ENCODE peak calls at places on chromosomes 13 and 19, in ten cellular contexts. One of them, this sample, is unnamed.

GRCh38 chr19:10603084-10603872 is 16.2 kb upstream of the AP1M2 start:
- DNase-seq in iris pigment epithelial cell: no peak
- DNase-seq in stromal cell of bone marrow: no peak
- DNase-seq in LoVo: no peak
- DNase-seq in EH: peak
- DNase-seq in T-helper 2 cell: peak
- DNase-seq in stimulated activated CD8-positive, alpha-beta memory T cell treated with anti-CD3 and anti-CD28 coated beads, Interleukin-7, amount 100 ng/mL, for 24 hours: peak
- DNase-seq in NCI-H774: no peak
- DNase-seq in fibroblast of the aortic adventitia: no peak
- DNase-seq in activated CD4-positive, alpha-beta T cell treated with anti-CD3 and anti-CD28 coated beads for 1 hour: peak
- DNase-seq in this sample: peak

GRCh38 chr13:51977606-51978005 is 33.6 kb downstream of the ATP7B start:
- DNase-seq in iris pigment epithelial cell: no peak
- DNase-seq in stromal cell of bone marrow: no peak
- DNase-seq in LoVo: no peak
- DNase-seq in EH: no peak
- DNase-seq in T-helper 2 cell: no peak
- DNase-seq in stimulated activated CD8-positive, alpha-beta memory T cell treated with anti-CD3 and anti-CD28 coated beads, Interleukin-7, amount 100 ng/mL, for 24 hours: no peak
- DNase-seq in NCI-H774: no peak
- DNase-seq in fibroblast of the aortic adventitia: no peak
- DNase-seq in activated CD4-positive, alpha-beta T cell treated with anti-CD3 and anti-CD28 coated beads for 1 hour: no peak
- DNase-seq in this sample: no peak

GRCh38 chr19:43776285-43776684 is 4.5 kb downstream of the KCNN4 start:
- DNase-seq in iris pigment epithelial cell: no peak
- DNase-seq in stromal cell of bone marrow: no peak
- DNase-seq in LoVo: no peak
- DNase-seq in EH: no peak
- DNase-seq in T-helper 2 cell: no peak
- DNase-seq in stimulated activated CD8-positive, alpha-beta memory T cell treated with anti-CD3 and anti-CD28 coated beads, Interleukin-7, amount 100 ng/mL, for 24 hours: no peak
- DNase-seq in NCI-H774: no peak
- DNase-seq in fibroblast of the aortic adventitia: no peak
- DNase-seq in activated CD4-positive, alpha-beta T cell treated with anti-CD3 and anti-CD28 coated beads for 1 hour: no peak
- DNase-seq in this sample: no peak

GRCh38 chr19:39846678-39847486 is 703 bp upstream of the FBL start:
- DNase-seq in iris pigment epithelial cell: no peak
- DNase-seq in stromal cell of bone marrow: no peak
- DNase-seq in LoVo: no peak
- DNase-seq in EH: peak
- DNase-seq in T-helper 2 cell: no peak
- DNase-seq in stimulated activated CD8-positive, alpha-beta memory T cell treated with anti-CD3 and anti-CD28 coated beads, Interleukin-7, amount 100 ng/mL, for 24 hours: no peak
- DNase-seq in NCI-H774: no peak
- DNase-seq in fibroblast of the aortic adventitia: peak
- DNase-seq in activated CD4-positive, alpha-beta T cell treated with anti-CD3 and anti-CD28 coated beads for 1 hour: no peak
- DNase-seq in this sample: no peak

GRCh38 chr13:39971526-39971925 is 316.1 kb downstream of the COG6 start:
- DNase-seq in iris pigment epithelial cell: no peak
- DNase-seq in stromal cell of bone marrow: no peak
- DNase-seq in LoVo: no peak
- DNase-seq in EH: no peak
- DNase-seq in T-helper 2 cell: no peak
- DNase-seq in stimulated activated CD8-positive, alpha-beta memory T cell treated with anti-CD3 and anti-CD28 coated beads, Interleukin-7, amount 100 ng/mL, for 24 hours: no peak
- DNase-seq in NCI-H774: no peak
- DNase-seq in fibroblast of the aortic adventitia: no peak
- DNase-seq in activated CD4-positive, alpha-beta T cell treated with anti-CD3 and anti-CD28 coated beads for 1 hour: no peak
- DNase-seq in this sample: no peak

GRCh38 chr19:1055886-1056620 is 10.9 kb upstream of the ARHGAP45 start:
- DNase-seq in iris pigment epithelial cell: no peak
- DNase-seq in stromal cell of bone marrow: no peak
- DNase-seq in LoVo: no peak
- DNase-seq in EH: no peak
- DNase-seq in T-helper 2 cell: no peak
- DNase-seq in stimulated activated CD8-positive, alpha-beta memory T cell treated with anti-CD3 and anti-CD28 coated beads, Interleukin-7, amount 100 ng/mL, for 24 hours: no peak
- DNase-seq in NCI-H774: no peak
- DNase-seq in fibroblast of the aortic adventitia: no peak
- DNase-seq in activated CD4-positive, alpha-beta T cell treated with anti-CD3 and anti-CD28 coated beads for 1 hour: no peak
- DNase-seq in this sample: no peak

GRCh38 chr13:111213964-111214726 is 99.0 kb downstream of the ARHGEF7 start:
- DNase-seq in iris pigment epithelial cell: no peak
- DNase-seq in stromal cell of bone marrow: no peak
- DNase-seq in LoVo: no peak
- DNase-seq in EH: no peak
- DNase-seq in T-helper 2 cell: no peak
- DNase-seq in stimulated activated CD8-positive, alpha-beta memory T cell treated with anti-CD3 and anti-CD28 coated beads, Interleukin-7, amount 100 ng/mL, for 24 hours: no peak
- DNase-seq in NCI-H774: no peak
- DNase-seq in fibroblast of the aortic adventitia: no peak
- DNase-seq in activated CD4-positive, alpha-beta T cell treated with anti-CD3 and anti-CD28 coated beads for 1 hour: no peak
- DNase-seq in this sample: no peak

GRCh38 chr19:56245062-56245740 is 27.3 kb upstream of the EDDM13 start:
- DNase-seq in iris pigment epithelial cell: peak
- DNase-seq in stromal cell of bone marrow: peak
- DNase-seq in LoVo: no peak
- DNase-seq in EH: peak
- DNase-seq in T-helper 2 cell: no peak
- DNase-seq in stimulated activated CD8-positive, alpha-beta memory T cell treated with anti-CD3 and anti-CD28 coated beads, Interleukin-7, amount 100 ng/mL, for 24 hours: no peak
- DNase-seq in NCI-H774: no peak
- DNase-seq in fibroblast of the aortic adventitia: no peak
- DNase-seq in activated CD4-positive, alpha-beta T cell treated with anti-CD3 and anti-CD28 coated beads for 1 hour: no peak
- DNase-seq in this sample: no peak

GRCh38 chr13:113848020-113848419 is 15.9 kb downstream of the GAS6 start:
- DNase-seq in iris pigment epithelial cell: no peak
- DNase-seq in stromal cell of bone marrow: no peak
- DNase-seq in LoVo: no peak
- DNase-seq in EH: no peak
- DNase-seq in T-helper 2 cell: no peak
- DNase-seq in stimulated activated CD8-positive, alpha-beta memory T cell treated with anti-CD3 and anti-CD28 coated beads, Interleukin-7, amount 100 ng/mL, for 24 hours: no peak
- DNase-seq in NCI-H774: no peak
- DNase-seq in fibroblast of the aortic adventitia: no peak
- DNase-seq in activated CD4-positive, alpha-beta T cell treated with anti-CD3 and anti-CD28 coated beads for 1 hour: no peak
- DNase-seq in this sample: peak

GRCh38 chr13:33251131-33251629 is 34.4 kb downstream of the STARD13 start:
- DNase-seq in iris pigment epithelial cell: peak
- DNase-seq in stromal cell of bone marrow: peak
- DNase-seq in LoVo: peak
- DNase-seq in EH: peak
- DNase-seq in T-helper 2 cell: no peak
- DNase-seq in stimulated activated CD8-positive, alpha-beta memory T cell treated with anti-CD3 and anti-CD28 coated beads, Interleukin-7, amount 100 ng/mL, for 24 hours: no peak
- DNase-seq in NCI-H774: no peak
- DNase-seq in fibroblast of the aortic adventitia: peak
- DNase-seq in activated CD4-positive, alpha-beta T cell treated with anti-CD3 and anti-CD28 coated beads for 1 hour: no peak
- DNase-seq in this sample: no peak

GRCh38 chr13:37129867-37130266 is 24.4 kb upstream of the CSNK1A1L start:
- DNase-seq in iris pigment epithelial cell: no peak
- DNase-seq in stromal cell of bone marrow: no peak
- DNase-seq in LoVo: no peak
- DNase-seq in EH: no peak
- DNase-seq in T-helper 2 cell: no peak
- DNase-seq in stimulated activated CD8-positive, alpha-beta memory T cell treated with anti-CD3 and anti-CD28 coated beads, Interleukin-7, amount 100 ng/mL, for 24 hours: no peak
- DNase-seq in NCI-H774: no peak
- DNase-seq in fibroblast of the aortic adventitia: no peak
- DNase-seq in activated CD4-positive, alpha-beta T cell treated with anti-CD3 and anti-CD28 coated beads for 1 hour: no peak
- DNase-seq in this sample: no peak

GRCh38 chr13:94550030-94550738 is 45.8 kb downstream of the TGDS start:
- DNase-seq in iris pigment epithelial cell: peak
- DNase-seq in stromal cell of bone marrow: no peak
- DNase-seq in LoVo: peak
- DNase-seq in EH: no peak
- DNase-seq in T-helper 2 cell: no peak
- DNase-seq in stimulated activated CD8-positive, alpha-beta memory T cell treated with anti-CD3 and anti-CD28 coated beads, Interleukin-7, amount 100 ng/mL, for 24 hours: no peak
- DNase-seq in NCI-H774: no peak
- DNase-seq in fibroblast of the aortic adventitia: peak
- DNase-seq in activated CD4-positive, alpha-beta T cell treated with anti-CD3 and anti-CD28 coated beads for 1 hour: no peak
- DNase-seq in this sample: no peak

GRCh38 chr13:83867708-83868107 is 14.6 kb downstream of the SLITRK1 start:
- DNase-seq in iris pigment epithelial cell: no peak
- DNase-seq in stromal cell of bone marrow: no peak
- DNase-seq in LoVo: no peak
- DNase-seq in EH: no peak
- DNase-seq in T-helper 2 cell: no peak
- DNase-seq in stimulated activated CD8-positive, alpha-beta memory T cell treated with anti-CD3 and anti-CD28 coated beads, Interleukin-7, amount 100 ng/mL, for 24 hours: no peak
- DNase-seq in NCI-H774: no peak
- DNase-seq in fibroblast of the aortic adventitia: no peak
- DNase-seq in activated CD4-positive, alpha-beta T cell treated with anti-CD3 and anti-CD28 coated beads for 1 hour: no peak
- DNase-seq in this sample: no peak

GRCh38 chr13:77544365-77544764 is 8.9 kb downstream of the SCEL start:
- DNase-seq in iris pigment epithelial cell: peak
- DNase-seq in stromal cell of bone marrow: no peak
- DNase-seq in LoVo: no peak
- DNase-seq in EH: peak
- DNase-seq in T-helper 2 cell: no peak
- DNase-seq in stimulated activated CD8-positive, alpha-beta memory T cell treated with anti-CD3 and anti-CD28 coated beads, Interleukin-7, amount 100 ng/mL, for 24 hours: no peak
- DNase-seq in NCI-H774: no peak
- DNase-seq in fibroblast of the aortic adventitia: peak
- DNase-seq in activated CD4-positive, alpha-beta T cell treated with anti-CD3 and anti-CD28 coated beads for 1 hour: no peak
- DNase-seq in this sample: peak

GRCh38 chr19:45500918-45501729 is 2.9 kb downstream of the PPM1N start:
- DNase-seq in iris pigment epithelial cell: no peak
- DNase-seq in stromal cell of bone marrow: no peak
- DNase-seq in LoVo: no peak
- DNase-seq in EH: peak
- DNase-seq in T-helper 2 cell: no peak
- DNase-seq in stimulated activated CD8-positive, alpha-beta memory T cell treated with anti-CD3 and anti-CD28 coated beads, Interleukin-7, amount 100 ng/mL, for 24 hours: no peak
- DNase-seq in NCI-H774: no peak
- DNase-seq in fibroblast of the aortic adventitia: no peak
- DNase-seq in activated CD4-positive, alpha-beta T cell treated with anti-CD3 and anti-CD28 coated beads for 1 hour: no peak
- DNase-seq in this sample: no peak

GRCh38 chr13:24692541-24692940 is 12.3 kb downstream of the ATP12A start:
- DNase-seq in iris pigment epithelial cell: peak
- DNase-seq in stromal cell of bone marrow: peak
- DNase-seq in LoVo: no peak
- DNase-seq in EH: peak
- DNase-seq in T-helper 2 cell: no peak
- DNase-seq in stimulated activated CD8-positive, alpha-beta memory T cell treated with anti-CD3 and anti-CD28 coated beads, Interleukin-7, amount 100 ng/mL, for 24 hours: no peak
- DNase-seq in NCI-H774: no peak
- DNase-seq in fibroblast of the aortic adventitia: peak
- DNase-seq in activated CD4-positive, alpha-beta T cell treated with anti-CD3 and anti-CD28 coated beads for 1 hour: no peak
- DNase-seq in this sample: no peak

GRCh38 chr13:51681037-51681678 is 96.9 kb downstream of the WDFY2 start:
- DNase-seq in iris pigment epithelial cell: peak
- DNase-seq in stromal cell of bone marrow: peak
- DNase-seq in LoVo: no peak
- DNase-seq in EH: peak
- DNase-seq in T-helper 2 cell: no peak
- DNase-seq in stimulated activated CD8-positive, alpha-beta memory T cell treated with anti-CD3 and anti-CD28 coated beads, Interleukin-7, amount 100 ng/mL, for 24 hours: no peak
- DNase-seq in NCI-H774: no peak
- DNase-seq in fibroblast of the aortic adventitia: peak
- DNase-seq in activated CD4-positive, alpha-beta T cell treated with anti-CD3 and anti-CD28 coated beads for 1 hour: no peak
- DNase-seq in this sample: no peak

GRCh38 chr19:2609389-2610116 is 92.9 kb downstream of the GNG7 start:
- DNase-seq in iris pigment epithelial cell: no peak
- DNase-seq in stromal cell of bone marrow: no peak
- DNase-seq in LoVo: no peak
- DNase-seq in EH: no peak
- DNase-seq in T-helper 2 cell: no peak
- DNase-seq in stimulated activated CD8-positive, alpha-beta memory T cell treated with anti-CD3 and anti-CD28 coated beads, Interleukin-7, amount 100 ng/mL, for 24 hours: no peak
- DNase-seq in NCI-H774: no peak
- DNase-seq in fibroblast of the aortic adventitia: no peak
- DNase-seq in activated CD4-positive, alpha-beta T cell treated with anti-CD3 and anti-CD28 coated beads for 1 hour: no peak
- DNase-seq in this sample: no peak

GRCh38 chr13:48448963-48449614 is 36.2 kb upstream of the LPAR6 start:
- DNase-seq in iris pigment epithelial cell: peak
- DNase-seq in stromal cell of bone marrow: peak
- DNase-seq in LoVo: no peak
- DNase-seq in EH: peak
- DNase-seq in T-helper 2 cell: no peak
- DNase-seq in stimulated activated CD8-positive, alpha-beta memory T cell treated with anti-CD3 and anti-CD28 coated beads, Interleukin-7, amount 100 ng/mL, for 24 hours: no peak
- DNase-seq in NCI-H774: no peak
- DNase-seq in fibroblast of the aortic adventitia: peak
- DNase-seq in activated CD4-positive, alpha-beta T cell treated with anti-CD3 and anti-CD28 coated beads for 1 hour: no peak
- DNase-seq in this sample: no peak

GRCh38 chr13:109123971-109124370 is 494.6 kb downstream of the MYO16 start:
- DNase-seq in iris pigment epithelial cell: no peak
- DNase-seq in stromal cell of bone marrow: no peak
- DNase-seq in LoVo: no peak
- DNase-seq in EH: no peak
- DNase-seq in T-helper 2 cell: no peak
- DNase-seq in stimulated activated CD8-positive, alpha-beta memory T cell treated with anti-CD3 and anti-CD28 coated beads, Interleukin-7, amount 100 ng/mL, for 24 hours: no peak
- DNase-seq in NCI-H774: no peak
- DNase-seq in fibroblast of the aortic adventitia: no peak
- DNase-seq in activated CD4-positive, alpha-beta T cell treated with anti-CD3 and anti-CD28 coated beads for 1 hour: no peak
- DNase-seq in this sample: no peak

GRCh38 chr19:17530586-17530985 is 19.1 kb downstream of the PGLS start:
- DNase-seq in iris pigment epithelial cell: no peak
- DNase-seq in stromal cell of bone marrow: no peak
- DNase-seq in LoVo: no peak
- DNase-seq in EH: peak
- DNase-seq in T-helper 2 cell: no peak
- DNase-seq in stimulated activated CD8-positive, alpha-beta memory T cell treated with anti-CD3 and anti-CD28 coated beads, Interleukin-7, amount 100 ng/mL, for 24 hours: no peak
- DNase-seq in NCI-H774: peak
- DNase-seq in fibroblast of the aortic adventitia: no peak
- DNase-seq in activated CD4-positive, alpha-beta T cell treated with anti-CD3 and anti-CD28 coated beads for 1 hour: no peak
- DNase-seq in this sample: no peak

GRCh38 chr13:43357435-43358065 is 334.2 kb downstream of the DNAJC15 start:
- DNase-seq in iris pigment epithelial cell: no peak
- DNase-seq in stromal cell of bone marrow: no peak
- DNase-seq in LoVo: no peak
- DNase-seq in EH: no peak
- DNase-seq in T-helper 2 cell: no peak
- DNase-seq in stimulated activated CD8-positive, alpha-beta memory T cell treated with anti-CD3 and anti-CD28 coated beads, Interleukin-7, amount 100 ng/mL, for 24 hours: no peak
- DNase-seq in NCI-H774: no peak
- DNase-seq in fibroblast of the aortic adventitia: no peak
- DNase-seq in activated CD4-positive, alpha-beta T cell treated with anti-CD3 and anti-CD28 coated beads for 1 hour: no peak
- DNase-seq in this sample: no peak

GRCh38 chr13:111947026-111947810 is 119.7 kb upstream of the SOX1 start:
- DNase-seq in iris pigment epithelial cell: no peak
- DNase-seq in stromal cell of bone marrow: no peak
- DNase-seq in LoVo: no peak
- DNase-seq in EH: no peak
- DNase-seq in T-helper 2 cell: no peak
- DNase-seq in stimulated activated CD8-positive, alpha-beta memory T cell treated with anti-CD3 and anti-CD28 coated beads, Interleukin-7, amount 100 ng/mL, for 24 hours: no peak
- DNase-seq in NCI-H774: peak
- DNase-seq in fibroblast of the aortic adventitia: no peak
- DNase-seq in activated CD4-positive, alpha-beta T cell treated with anti-CD3 and anti-CD28 coated beads for 1 hour: no peak
- DNase-seq in this sample: no peak

GRCh38 chr13:46124967-46125933 is 20.4 kb upstream of the CPB2 start:
- DNase-seq in iris pigment epithelial cell: no peak
- DNase-seq in stromal cell of bone marrow: no peak
- DNase-seq in LoVo: peak
- DNase-seq in EH: peak
- DNase-seq in T-helper 2 cell: no peak
- DNase-seq in stimulated activated CD8-positive, alpha-beta memory T cell treated with anti-CD3 and anti-CD28 coated beads, Interleukin-7, amount 100 ng/mL, for 24 hours: no peak
- DNase-seq in NCI-H774: no peak
- DNase-seq in fibroblast of the aortic adventitia: no peak
- DNase-seq in activated CD4-positive, alpha-beta T cell treated with anti-CD3 and anti-CD28 coated beads for 1 hour: no peak
- DNase-seq in this sample: no peak

GRCh38 chr13:30865131-30866009 is 40.7 kb upstream of the MEDAG start:
- DNase-seq in iris pigment epithelial cell: peak
- DNase-seq in stromal cell of bone marrow: peak
- DNase-seq in LoVo: peak
- DNase-seq in EH: peak
- DNase-seq in T-helper 2 cell: peak
- DNase-seq in stimulated activated CD8-positive, alpha-beta memory T cell treated with anti-CD3 and anti-CD28 coated beads, Interleukin-7, amount 100 ng/mL, for 24 hours: peak
- DNase-seq in NCI-H774: peak
- DNase-seq in fibroblast of the aortic adventitia: peak
- DNase-seq in activated CD4-positive, alpha-beta T cell treated with anti-CD3 and anti-CD28 coated beads for 1 hour: peak
- DNase-seq in this sample: peak

GRCh38 chr13:29507356-29507755 is 88.1 kb downstream of the SLC7A1 start:
- DNase-seq in iris pigment epithelial cell: no peak
- DNase-seq in stromal cell of bone marrow: no peak
- DNase-seq in LoVo: no peak
- DNase-seq in EH: no peak
- DNase-seq in T-helper 2 cell: no peak
- DNase-seq in stimulated activated CD8-positive, alpha-beta memory T cell treated with anti-CD3 and anti-CD28 coated beads, Interleukin-7, amount 100 ng/mL, for 24 hours: no peak
- DNase-seq in NCI-H774: no peak
- DNase-seq in fibroblast of the aortic adventitia: no peak
- DNase-seq in activated CD4-positive, alpha-beta T cell treated with anti-CD3 and anti-CD28 coated beads for 1 hour: no peak
- DNase-seq in this sample: no peak

GRCh38 chr13:111228262-111229144 is 91.9 kb upstream of the TEX29 start:
- DNase-seq in iris pigment epithelial cell: peak
- DNase-seq in stromal cell of bone marrow: no peak
- DNase-seq in LoVo: no peak
- DNase-seq in EH: no peak
- DNase-seq in T-helper 2 cell: no peak
- DNase-seq in stimulated activated CD8-positive, alpha-beta memory T cell treated with anti-CD3 and anti-CD28 coated beads, Interleukin-7, amount 100 ng/mL, for 24 hours: no peak
- DNase-seq in NCI-H774: peak
- DNase-seq in fibroblast of the aortic adventitia: no peak
- DNase-seq in activated CD4-positive, alpha-beta T cell treated with anti-CD3 and anti-CD28 coated beads for 1 hour: no peak
- DNase-seq in this sample: peak

GRCh38 chr13:44974056-44974798 is 15.0 kb downstream of the NUFIP1 start:
- DNase-seq in iris pigment epithelial cell: peak
- DNase-seq in stromal cell of bone marrow: peak
- DNase-seq in LoVo: no peak
- DNase-seq in EH: peak
- DNase-seq in T-helper 2 cell: no peak
- DNase-seq in stimulated activated CD8-positive, alpha-beta memory T cell treated with anti-CD3 and anti-CD28 coated beads, Interleukin-7, amount 100 ng/mL, for 24 hours: no peak
- DNase-seq in NCI-H774: no peak
- DNase-seq in fibroblast of the aortic adventitia: peak
- DNase-seq in activated CD4-positive, alpha-beta T cell treated with anti-CD3 and anti-CD28 coated beads for 1 hour: no peak
- DNase-seq in this sample: no peak

This sample was measured in aorta.